ENCODE peak calls at places on chromosomes 4 and X, in nine cellular contexts. One of them, this sample, is unnamed.

GRCh38 chr4:39637572-39638357 is 900 bp downstream of the SMIM14 start:
- DNase-seq in activated CD4-positive, alpha-beta T cell treated with anti-CD3 and anti-CD28 coated beads, Interleukin-2, amount 10 ng/mL, durations not matched to agents 7 days and 5 days: peak
- DNase-seq in lower lobe of right lung: peak
- DNase-seq in activated gamma-delta T cell treated with anti-CD3 and anti-CD28 coated beads, Interleukin-2, amount 50 U/mL, for 16 hours: peak
- DNase-seq in iris pigment epithelial cell: peak
- DNase-seq in iPS-NIHi11: peak
- DNase-seq in ureter: no peak
- DNase-seq in NCI-H2081 treated with DMSO at 0.1 percent for 48 hours: no peak
- DNase-seq in non-pigmented ciliary epithelial cell: no peak
- DNase-seq in this sample: peak

GRCh38 chr4:70915048-70915815 is 13.1 kb downstream of the MOB1B start:
- DNase-seq in activated CD4-positive, alpha-beta T cell treated with anti-CD3 and anti-CD28 coated beads, Interleukin-2, amount 10 ng/mL, durations not matched to agents 7 days and 5 days: no peak
- DNase-seq in lower lobe of right lung: no peak
- DNase-seq in activated gamma-delta T cell treated with anti-CD3 and anti-CD28 coated beads, Interleukin-2, amount 50 U/mL, for 16 hours: no peak
- DNase-seq in iris pigment epithelial cell: peak
- DNase-seq in iPS-NIHi11: no peak
- DNase-seq in ureter: no peak
- DNase-seq in NCI-H2081 treated with DMSO at 0.1 percent for 48 hours: no peak
- DNase-seq in non-pigmented ciliary epithelial cell: no peak
- DNase-seq in this sample: no peak

GRCh38 chrX:107566603-107567262 is 61.6 kb upstream of the PRPS1 start:
- DNase-seq in activated CD4-positive, alpha-beta T cell treated with anti-CD3 and anti-CD28 coated beads, Interleukin-2, amount 10 ng/mL, durations not matched to agents 7 days and 5 days: no peak
- DNase-seq in lower lobe of right lung: no peak
- DNase-seq in activated gamma-delta T cell treated with anti-CD3 and anti-CD28 coated beads, Interleukin-2, amount 50 U/mL, for 16 hours: no peak
- DNase-seq in iris pigment epithelial cell: peak
- DNase-seq in iPS-NIHi11: no peak
- DNase-seq in ureter: no peak
- DNase-seq in NCI-H2081 treated with DMSO at 0.1 percent for 48 hours: no peak
- DNase-seq in non-pigmented ciliary epithelial cell: no peak
- DNase-seq in this sample: no peak

GRCh38 chr4:121717680-121718237 is 21.0 kb upstream of the ANXA5 start:
- DNase-seq in activated CD4-positive, alpha-beta T cell treated with anti-CD3 and anti-CD28 coated beads, Interleukin-2, amount 10 ng/mL, durations not matched to agents 7 days and 5 days: no peak
- DNase-seq in lower lobe of right lung: no peak
- DNase-seq in activated gamma-delta T cell treated with anti-CD3 and anti-CD28 coated beads, Interleukin-2, amount 50 U/mL, for 16 hours: no peak
- DNase-seq in iris pigment epithelial cell: peak
- DNase-seq in iPS-NIHi11: no peak
- DNase-seq in ureter: no peak
- DNase-seq in NCI-H2081 treated with DMSO at 0.1 percent for 48 hours: no peak
- DNase-seq in non-pigmented ciliary epithelial cell: no peak
- DNase-seq in this sample: no peak

GRCh38 chrX:10175317-10175871 is 18.6 kb downstream of the CLCN4 start:
- DNase-seq in activated CD4-positive, alpha-beta T cell treated with anti-CD3 and anti-CD28 coated beads, Interleukin-2, amount 10 ng/mL, durations not matched to agents 7 days and 5 days: no peak
- DNase-seq in lower lobe of right lung: no peak
- DNase-seq in activated gamma-delta T cell treated with anti-CD3 and anti-CD28 coated beads, Interleukin-2, amount 50 U/mL, for 16 hours: no peak
- DNase-seq in iris pigment epithelial cell: peak
- DNase-seq in iPS-NIHi11: no peak
- DNase-seq in ureter: no peak
- DNase-seq in NCI-H2081 treated with DMSO at 0.1 percent for 48 hours: no peak
- DNase-seq in non-pigmented ciliary epithelial cell: no peak
- DNase-seq in this sample: no peak

GRCh38 chr4:5143940-5144339 is 92.7 kb downstream of the STK32B start:
- DNase-seq in activated CD4-positive, alpha-beta T cell treated with anti-CD3 and anti-CD28 coated beads, Interleukin-2, amount 10 ng/mL, durations not matched to agents 7 days and 5 days: no peak
- DNase-seq in lower lobe of right lung: no peak
- DNase-seq in activated gamma-delta T cell treated with anti-CD3 and anti-CD28 coated beads, Interleukin-2, amount 50 U/mL, for 16 hours: no peak
- DNase-seq in iris pigment epithelial cell: no peak
- DNase-seq in iPS-NIHi11: no peak
- DNase-seq in ureter: peak
- DNase-seq in NCI-H2081 treated with DMSO at 0.1 percent for 48 hours: no peak
- DNase-seq in non-pigmented ciliary epithelial cell: no peak
- DNase-seq in this sample: no peak

GRCh38 chr4:181007751-181008150 is 1235.5 kb upstream of the TENM3 start:
- DNase-seq in activated CD4-positive, alpha-beta T cell treated with anti-CD3 and anti-CD28 coated beads, Interleukin-2, amount 10 ng/mL, durations not matched to agents 7 days and 5 days: no peak
- DNase-seq in lower lobe of right lung: no peak
- DNase-seq in activated gamma-delta T cell treated with anti-CD3 and anti-CD28 coated beads, Interleukin-2, amount 50 U/mL, for 16 hours: no peak
- DNase-seq in iris pigment epithelial cell: no peak
- DNase-seq in iPS-NIHi11: no peak
- DNase-seq in ureter: no peak
- DNase-seq in NCI-H2081 treated with DMSO at 0.1 percent for 48 hours: no peak
- DNase-seq in non-pigmented ciliary epithelial cell: no peak
- DNase-seq in this sample: no peak

GRCh38 chr4:4249876-4250275 is 1.9 kb upstream of the TMEM128 start:
- DNase-seq in activated CD4-positive, alpha-beta T cell treated with anti-CD3 and anti-CD28 coated beads, Interleukin-2, amount 10 ng/mL, durations not matched to agents 7 days and 5 days: no peak
- DNase-seq in lower lobe of right lung: no peak
- DNase-seq in activated gamma-delta T cell treated with anti-CD3 and anti-CD28 coated beads, Interleukin-2, amount 50 U/mL, for 16 hours: no peak
- DNase-seq in iris pigment epithelial cell: no peak
- DNase-seq in iPS-NIHi11: no peak
- DNase-seq in ureter: no peak
- DNase-seq in NCI-H2081 treated with DMSO at 0.1 percent for 48 hours: no peak
- DNase-seq in non-pigmented ciliary epithelial cell: no peak
- DNase-seq in this sample: no peak

GRCh38 chr4:73589261-73589847 is 30.9 kb downstream of the RASSF6 start:
- DNase-seq in activated CD4-positive, alpha-beta T cell treated with anti-CD3 and anti-CD28 coated beads, Interleukin-2, amount 10 ng/mL, durations not matched to agents 7 days and 5 days: no peak
- DNase-seq in lower lobe of right lung: no peak
- DNase-seq in activated gamma-delta T cell treated with anti-CD3 and anti-CD28 coated beads, Interleukin-2, amount 50 U/mL, for 16 hours: no peak
- DNase-seq in iris pigment epithelial cell: peak
- DNase-seq in iPS-NIHi11: no peak
- DNase-seq in ureter: no peak
- DNase-seq in NCI-H2081 treated with DMSO at 0.1 percent for 48 hours: no peak
- DNase-seq in non-pigmented ciliary epithelial cell: no peak
- DNase-seq in this sample: no peak

GRCh38 chr4:118968006-118968405 is 79.4 kb downstream of the SYNPO2 start:
- DNase-seq in activated CD4-positive, alpha-beta T cell treated with anti-CD3 and anti-CD28 coated beads, Interleukin-2, amount 10 ng/mL, durations not matched to agents 7 days and 5 days: peak
- DNase-seq in lower lobe of right lung: peak
- DNase-seq in activated gamma-delta T cell treated with anti-CD3 and anti-CD28 coated beads, Interleukin-2, amount 50 U/mL, for 16 hours: no peak
- DNase-seq in iris pigment epithelial cell: peak
- DNase-seq in iPS-NIHi11: peak
- DNase-seq in ureter: peak
- DNase-seq in NCI-H2081 treated with DMSO at 0.1 percent for 48 hours: no peak
- DNase-seq in non-pigmented ciliary epithelial cell: peak
- DNase-seq in this sample: no peak

GRCh38 chr4:8666581-8666980 is 74.0 kb downstream of the CPZ start:
- DNase-seq in activated CD4-positive, alpha-beta T cell treated with anti-CD3 and anti-CD28 coated beads, Interleukin-2, amount 10 ng/mL, durations not matched to agents 7 days and 5 days: no peak
- DNase-seq in lower lobe of right lung: peak
- DNase-seq in activated gamma-delta T cell treated with anti-CD3 and anti-CD28 coated beads, Interleukin-2, amount 50 U/mL, for 16 hours: no peak
- DNase-seq in iris pigment epithelial cell: no peak
- DNase-seq in iPS-NIHi11: no peak
- DNase-seq in ureter: no peak
- DNase-seq in NCI-H2081 treated with DMSO at 0.1 percent for 48 hours: no peak
- DNase-seq in non-pigmented ciliary epithelial cell: no peak
- DNase-seq in this sample: no peak

GRCh38 chrX:130162094-130162493 is 3.5 kb downstream of the AIFM1 start:
- DNase-seq in activated CD4-positive, alpha-beta T cell treated with anti-CD3 and anti-CD28 coated beads, Interleukin-2, amount 10 ng/mL, durations not matched to agents 7 days and 5 days: no peak
- DNase-seq in lower lobe of right lung: no peak
- DNase-seq in activated gamma-delta T cell treated with anti-CD3 and anti-CD28 coated beads, Interleukin-2, amount 50 U/mL, for 16 hours: no peak
- DNase-seq in iris pigment epithelial cell: no peak
- DNase-seq in iPS-NIHi11: no peak
- DNase-seq in ureter: no peak
- DNase-seq in NCI-H2081 treated with DMSO at 0.1 percent for 48 hours: no peak
- DNase-seq in non-pigmented ciliary epithelial cell: no peak
- DNase-seq in this sample: no peak

GRCh38 chr4:102569200-102569599 is 68.0 kb downstream of the NFKB1 start:
- DNase-seq in activated CD4-positive, alpha-beta T cell treated with anti-CD3 and anti-CD28 coated beads, Interleukin-2, amount 10 ng/mL, durations not matched to agents 7 days and 5 days: no peak
- DNase-seq in lower lobe of right lung: no peak
- DNase-seq in activated gamma-delta T cell treated with anti-CD3 and anti-CD28 coated beads, Interleukin-2, amount 50 U/mL, for 16 hours: no peak
- DNase-seq in iris pigment epithelial cell: peak
- DNase-seq in iPS-NIHi11: no peak
- DNase-seq in ureter: no peak
- DNase-seq in NCI-H2081 treated with DMSO at 0.1 percent for 48 hours: no peak
- DNase-seq in non-pigmented ciliary epithelial cell: no peak
- DNase-seq in this sample: no peak

GRCh38 chr4:2436301-2436700 is 17.5 kb downstream of the CFAP99 start:
- DNase-seq in activated CD4-positive, alpha-beta T cell treated with anti-CD3 and anti-CD28 coated beads, Interleukin-2, amount 10 ng/mL, durations not matched to agents 7 days and 5 days: no peak
- DNase-seq in lower lobe of right lung: no peak
- DNase-seq in activated gamma-delta T cell treated with anti-CD3 and anti-CD28 coated beads, Interleukin-2, amount 50 U/mL, for 16 hours: no peak
- DNase-seq in iris pigment epithelial cell: no peak
- DNase-seq in iPS-NIHi11: no peak
- DNase-seq in ureter: no peak
- DNase-seq in NCI-H2081 treated with DMSO at 0.1 percent for 48 hours: no peak
- DNase-seq in non-pigmented ciliary epithelial cell: no peak
- DNase-seq in this sample: peak

GRCh38 chr4:168634276-168634802 is 137.5 kb downstream of the PALLD start:
- DNase-seq in activated CD4-positive, alpha-beta T cell treated with anti-CD3 and anti-CD28 coated beads, Interleukin-2, amount 10 ng/mL, durations not matched to agents 7 days and 5 days: peak
- DNase-seq in lower lobe of right lung: no peak
- DNase-seq in activated gamma-delta T cell treated with anti-CD3 and anti-CD28 coated beads, Interleukin-2, amount 50 U/mL, for 16 hours: no peak
- DNase-seq in iris pigment epithelial cell: peak
- DNase-seq in iPS-NIHi11: peak
- DNase-seq in ureter: no peak
- DNase-seq in NCI-H2081 treated with DMSO at 0.1 percent for 48 hours: no peak
- DNase-seq in non-pigmented ciliary epithelial cell: peak
- DNase-seq in this sample: no peak

GRCh38 chrX:137432609-137433008 is 133.3 kb upstream of the ZIC3 start:
- DNase-seq in activated CD4-positive, alpha-beta T cell treated with anti-CD3 and anti-CD28 coated beads, Interleukin-2, amount 10 ng/mL, durations not matched to agents 7 days and 5 days: no peak
- DNase-seq in lower lobe of right lung: no peak
- DNase-seq in activated gamma-delta T cell treated with anti-CD3 and anti-CD28 coated beads, Interleukin-2, amount 50 U/mL, for 16 hours: no peak
- DNase-seq in iris pigment epithelial cell: peak
- DNase-seq in iPS-NIHi11: peak
- DNase-seq in ureter: no peak
- DNase-seq in NCI-H2081 treated with DMSO at 0.1 percent for 48 hours: no peak
- DNase-seq in non-pigmented ciliary epithelial cell: no peak
- DNase-seq in this sample: peak

GRCh38 chr4:47669946-47670345 is 167.9 kb downstream of the CORIN start:
- DNase-seq in activated CD4-positive, alpha-beta T cell treated with anti-CD3 and anti-CD28 coated beads, Interleukin-2, amount 10 ng/mL, durations not matched to agents 7 days and 5 days: no peak
- DNase-seq in lower lobe of right lung: no peak
- DNase-seq in activated gamma-delta T cell treated with anti-CD3 and anti-CD28 coated beads, Interleukin-2, amount 50 U/mL, for 16 hours: no peak
- DNase-seq in iris pigment epithelial cell: peak
- DNase-seq in iPS-NIHi11: no peak
- DNase-seq in ureter: no peak
- DNase-seq in NCI-H2081 treated with DMSO at 0.1 percent for 48 hours: no peak
- DNase-seq in non-pigmented ciliary epithelial cell: no peak
- DNase-seq in this sample: no peak

GRCh38 chrX:77442728-77443127 is 4.5 kb upstream of the FGF16 start:
- DNase-seq in activated CD4-positive, alpha-beta T cell treated with anti-CD3 and anti-CD28 coated beads, Interleukin-2, amount 10 ng/mL, durations not matched to agents 7 days and 5 days: no peak
- DNase-seq in lower lobe of right lung: no peak
- DNase-seq in activated gamma-delta T cell treated with anti-CD3 and anti-CD28 coated beads, Interleukin-2, amount 50 U/mL, for 16 hours: no peak
- DNase-seq in iris pigment epithelial cell: peak
- DNase-seq in iPS-NIHi11: no peak
- DNase-seq in ureter: no peak
- DNase-seq in NCI-H2081 treated with DMSO at 0.1 percent for 48 hours: no peak
- DNase-seq in non-pigmented ciliary epithelial cell: peak
- DNase-seq in this sample: no peak

GRCh38 chrX:42708222-42708621 is 69.7 kb downstream of the PPP1R2C start:
- DNase-seq in activated CD4-positive, alpha-beta T cell treated with anti-CD3 and anti-CD28 coated beads, Interleukin-2, amount 10 ng/mL, durations not matched to agents 7 days and 5 days: no peak
- DNase-seq in lower lobe of right lung: no peak
- DNase-seq in activated gamma-delta T cell treated with anti-CD3 and anti-CD28 coated beads, Interleukin-2, amount 50 U/mL, for 16 hours: no peak
- DNase-seq in iris pigment epithelial cell: peak
- DNase-seq in iPS-NIHi11: no peak
- DNase-seq in ureter: no peak
- DNase-seq in NCI-H2081 treated with DMSO at 0.1 percent for 48 hours: no peak
- DNase-seq in non-pigmented ciliary epithelial cell: no peak
- DNase-seq in this sample: no peak